ENCODE peak calls at places on chromosomes 16 and 17, in ten cellular contexts. Z, I, O, T, X, N, H, V, Q and U are unnamed samples. For H3K9me3, the result is how much of the 10 kb centered on the place peaks cover.

GRCh38 chr17:66260265-66260664 is 31.1 kb upstream of the APOH start:
- DNase-seq in O (no peak), T (no peak), V (peak), N (no peak), Q (no peak), Z (peak), I (no peak), X (no peak), H (no peak), U (no peak)

GRCh38 chr16:22670551-22670970 is 143.4 kb upstream of the HS3ST2 start:
- DNase-seq in H (no peak), T (peak), X (peak), Z (peak), I (peak), O (no peak), V (peak), N (peak), Q (peak), U (peak)

GRCh38 chr16:75385507-75386152 is 47.7 kb downstream of the CFDP1 start:
- DNase-seq in Q (peak), N (peak), Z (peak), T (peak), H (peak), X (no peak), I (peak), O (peak), V (peak), U (peak)

GRCh38 chr17:63573634-63574033 is 23.4 kb downstream of the DCAF7 start:
- DNase-seq in I (no peak), Q (peak), Z (peak), X (no peak), N (peak), T (peak), H (no peak), V (no peak), O (no peak), U (no peak)

GRCh38 chr16:80447263-80447662 is 93.5 kb upstream of the DYNLRB2 start:
- DNase-seq in Q (no peak), T (no peak), O (no peak), H (no peak), N (no peak), V (no peak), I (no peak), Z (no peak), X (no peak), U (no peak)

GRCh38 chr17:75864448-75864871 is 9.3 kb upstream of the WBP2 start:
- DNase-seq in T (peak), I (peak), H (no peak), V (no peak), O (peak), N (peak), Z (peak), X (peak), Q (no peak), U (peak)

GRCh38 chr17:45263477-45263860 is 1.6 kb upstream of the SPATA32 start:
- DNase-seq in H (no peak), N (no peak), X (peak), Q (no peak), I (no peak), V (no peak), T (no peak), O (no peak), Z (no peak), U (no peak)

GRCh38 chr16:77408607-77409006 is 26.2 kb downstream of the ADAMTS18 start:
- DNase-seq in N (no peak), T (no peak), Z (no peak), H (no peak), X (no peak), V (no peak), Q (no peak), I (no peak), O (no peak), U (no peak)

GRCh38 chr17:20156196-20157077 is 147.3 kb downstream of the SPECC1 start:
- DNase-seq in V (peak), X (no peak), N (peak), Q (peak), O (peak), Z (peak), H (peak), I (peak), T (peak), U (no peak)

GRCh38 chr17:66507103-66507923 is 204.9 kb downstream of the PRKCA start:
- DNase-seq in I (no peak), X (no peak), V (no peak), Q (peak), H (peak), Z (no peak), T (peak), N (no peak), O (peak), U (no peak)

GRCh38 chr17:75695141-75695829 is 26.0 kb upstream of the ITGB4 start:
- DNase-seq in T (no peak), I (no peak), V (no peak), X (no peak), Q (peak), Z (no peak), O (peak), N (no peak), H (peak), U (no peak)

GRCh38 chr17:77821114-77821513 is 137.4 kb upstream of the TNRC6C start:
- DNase-seq in Q (no peak), O (no peak), N (peak), H (no peak), Z (no peak), V (no peak), X (peak), T (peak), I (peak), U (no peak)

GRCh38 chr17:42459256-42459982 is 741 bp downstream of the ATP6V0A1 start:
- DNase-seq in N (peak), Q (no peak), X (peak), Z (peak), I (peak), O (peak), T (peak), V (no peak), H (peak), U (peak)

GRCh38 chr17:42457107-42457787 is 1.4 kb upstream of the ATP6V0A1 start:
- DNase-seq in Q (no peak), T (no peak), O (no peak), N (no peak), V (no peak), I (peak), Z (no peak), H (no peak), X (no peak), U (no peak)

GRCh38 chr17:42458497-42459255 is at the start of gene ATP6V0A1:
- DNase-seq in T (peak), O (peak), Q (no peak), N (peak), X (peak), I (peak), H (peak), Z (peak), V (peak), U (peak)

GRCh38 chr17:42453544-42453943 is 5.1 kb upstream of the ATP6V0A1 start:
- DNase-seq in T (no peak), O (no peak), X (no peak), V (no peak), Q (no peak), H (no peak), N (no peak), I (peak), Z (no peak), U (peak)

GRCh38 chr17:42456223-42457106 is 2.2 kb upstream of the ATP6V0A1 start:
- DNase-seq in T (peak), N (no peak), Q (no peak), V (no peak), H (peak), Z (no peak), I (peak), X (no peak), O (peak), U (peak)
- H2AFZ ChIP-seq in T (peak), N (peak), Q (no peak), V (peak), H (peak), Z (no peak), I (no peak), X (no peak), O (no peak), U (peak)

GRCh38 chr17:52096056-52096455 is 62.5 kb downstream of the CA10 start:
- DNase-seq in Q (no peak), X (no peak), N (no peak), O (no peak), H (no peak), Z (no peak), T (no peak), V (no peak), I (no peak), U (peak)
- H3K9me3 ChIP-seq in Q (under half), X (under half), N (under half), O (under half), H (under half), Z (under half), T (under half), V (under half), I (under half), U (under half)

GRCh38 chr16:2897110-2897509 is 14.1 kb downstream of the FLYWCH2 start:
- DNase-seq in T (no peak), N (no peak), H (no peak), I (peak), V (no peak), O (no peak), X (no peak), Z (no peak), Q (no peak), U (peak)
- H3K4me2 ChIP-seq in T (no peak), N (no peak), H (no peak), I (no peak), V (no peak), O (no peak), X (no peak), Z (no peak), Q (no peak), U (peak)

GRCh38 chr16:70437017-70437581 is 1.8 kb downstream of the ST3GAL2 start:
- DNase-seq in N (peak), Q (no peak), Z (peak), H (no peak), V (no peak), O (peak), X (peak), I (peak), T (peak), U (peak)

GRCh38 chr16:70437582-70438324 is 1.1 kb downstream of the ST3GAL2 start:
- DNase-seq in T (peak), N (peak), Q (peak), I (peak), Z (peak), V (no peak), O (peak), H (peak), X (no peak), U (peak)

GRCh38 chr16:70438983-70439862 is at the start of gene ST3GAL2:
- DNase-seq in X (peak), I (peak), H (peak), V (peak), O (peak), Q (peak), T (peak), Z (peak), N (peak), U (peak)

GRCh38 chr16:70441406-70441990 is 2.6 kb upstream of the ST3GAL2 start:
- DNase-seq in O (no peak), X (no peak), I (no peak), Q (no peak), T (no peak), V (no peak), N (no peak), H (no peak), Z (no peak), U (no peak)

GRCh38 chr16:70438325-70438982 is 446 bp downstream of the ST3GAL2 start:
- DNase-seq in N (no peak), Z (no peak), V (no peak), Q (no peak), X (no peak), T (peak), H (no peak), O (peak), I (no peak), U (peak)
- H2AFZ ChIP-seq in N (no peak), Z (no peak), V (peak), Q (peak), X (no peak), T (no peak), H (peak), O (peak), I (no peak), U (no peak)

GRCh38 chr17:11554542-11554941 is 43.7 kb upstream of the DNAH9 start:
- DNase-seq in O (no peak), Z (no peak), T (no peak), Q (no peak), I (no peak), N (no peak), V (no peak), X (no peak), H (no peak), U (no peak)
- H3K9me3 ChIP-seq in O (under half), Z (under half), T (under half), Q (under half), I (under half), N (under half), V (under half), X (under half), H (under half), U (under half)